ENCODE peak calls at places on chromosomes 16 and 17, in nine cellular contexts. R is heart left ventricle; H is K562; N is body of pancreas; X is Karpas-422; O is HCT116; G is CD8-positive, alpha-beta T cell; L is CD4-positive, alpha-beta memory T cell; J is mammary epithelial cell. W is an unnamed sample. For H3K9me3, the result is how much of the 10 kb centered on the place peaks cover.

GRCh38 chr17:33463887-33464286 is 170.8 kb upstream of the ASIC2 start:
- DNase-seq in J (peak), H (no peak), R (no peak), L (no peak), X (no peak), N (no peak), G (no peak), O (no peak), W (no peak)

GRCh38 chr16:63978240-63978639 is 1143.6 kb downstream of the CDH11 start:
- DNase-seq in L (no peak), H (no peak), G (no peak), R (no peak), O (no peak), X (no peak), J (no peak), N (no peak), W (no peak)

GRCh38 chr16:31710134-31710533 is 163.5 kb upstream of the ZNF267 start:
- DNase-seq in H (no peak), G (no peak), X (no peak), L (no peak), O (no peak), R (no peak), J (no peak), N (no peak), W (no peak)

GRCh38 chr16:19223235-19223847 is 55.3 kb downstream of the SYT17 start:
- DNase-seq in X (peak), G (no peak), H (peak), R (no peak), N (peak), L (no peak), O (peak), J (peak), W (no peak)

GRCh38 chr17:53896047-53896446 is 73.3 kb downstream of the KIF2B start:
- DNase-seq in G (no peak), N (no peak), O (no peak), J (no peak), H (no peak), R (no peak), L (no peak), X (no peak), W (no peak)

GRCh38 chr17:13520899-13521572 is 80.7 kb downstream of the HS3ST3A1 start:
- DNase-seq in G (no peak), N (no peak), H (no peak), X (no peak), J (peak), R (no peak), L (no peak), O (no peak), W (no peak)

GRCh38 chr17:40597168-40598020 is 32.1 kb upstream of the CCR7 start:
- DNase-seq in O (no peak), H (no peak), N (no peak), R (no peak), J (no peak), X (no peak), G (no peak), L (no peak), W (no peak)

GRCh38 chr17:60231691-60232090 is 81.9 kb downstream of the CA4 start:
- DNase-seq in H (no peak), G (no peak), J (peak), X (no peak), N (no peak), L (no peak), R (no peak), O (no peak), W (no peak)

GRCh38 chr17:21034350-21035235 is 8.2 kb downstream of the USP22 start:
- DNase-seq in N (no peak), L (peak), H (no peak), J (no peak), X (no peak), R (no peak), O (no peak), G (no peak), W (no peak)

GRCh38 chr17:77636835-77637806 is 321.4 kb upstream of the TNRC6C start:
- DNase-seq in X (no peak), N (no peak), G (no peak), H (no peak), L (no peak), O (no peak), J (no peak), R (no peak), W (no peak)

GRCh38 chr16:67236551-67237395 is 9.8 kb downstream of the TMEM208 start:
- DNase-seq in L (peak), X (peak), H (peak), N (no peak), O (peak), R (no peak), J (peak), G (no peak), W (peak)

GRCh38 chr17:35448214-35448898 is at the start of gene SLFN13:
- DNase-seq in X (no peak), R (peak), J (peak), L (peak), H (peak), G (peak), O (no peak), N (peak), W (peak)

GRCh38 chr17:15101175-15101574 is 164.0 kb downstream of the PMP22 start:
- DNase-seq in H (no peak), J (no peak), G (no peak), L (no peak), R (no peak), O (no peak), N (no peak), X (no peak), W (no peak)

GRCh38 chr17:56109811-56110210 is 43.5 kb upstream of the ANKFN1 start:
- DNase-seq in X (peak), H (no peak), L (no peak), O (no peak), J (no peak), N (no peak), G (no peak), R (no peak), W (no peak)

GRCh38 chr16:85746431-85747227 is 4.3 kb downstream of the C16orf74 start:
- DNase-seq in R (no peak), L (no peak), O (peak), N (no peak), H (no peak), G (no peak), J (peak), X (no peak), W (no peak)

GRCh38 chr17:66032082-66032712 is 159.7 kb downstream of the CEP112 start:
- DNase-seq in R (no peak), N (no peak), J (no peak), O (no peak), X (no peak), G (no peak), H (no peak), L (no peak), W (no peak)

GRCh38 chr16:11289202-11289601 is 8.1 kb upstream of the PRM1 start:
- DNase-seq in R (no peak), X (no peak), N (no peak), J (no peak), L (no peak), G (no peak), H (no peak), O (no peak), W (no peak)

GRCh38 chr17:68403122-68403521 is 54.2 kb downstream of the WIPI1 start:
- DNase-seq in N (no peak), H (no peak), R (no peak), X (no peak), O (no peak), L (no peak), G (no peak), J (no peak), W (no peak)

GRCh38 chr17:44324571-44325275 is at the start of gene SLC25A39:
- DNase-seq in H (peak), J (peak), R (peak), X (peak), L (peak), N (peak), O (peak), G (peak), W (peak)
- H3K27ac ChIP-seq in H (peak), J (peak), R (peak), X (peak), L (peak), N (peak), O (peak), G (peak), W (peak)

GRCh38 chr16:72786606-72787005 is 261.3 kb downstream of the ZFHX3 start:
- DNase-seq in O (no peak), N (no peak), L (no peak), J (no peak), R (no peak), X (no peak), H (no peak), G (no peak), W (no peak)

GRCh38 chr16:72787130-72787518 is 260.8 kb downstream of the ZFHX3 start:
- DNase-seq in N (no peak), H (no peak), G (no peak), R (no peak), L (no peak), X (no peak), O (no peak), J (no peak), W (no peak)

GRCh38 chr16:72788269-72788809 is 259.6 kb downstream of the ZFHX3 start:
- DNase-seq in X (no peak), N (no peak), O (no peak), L (no peak), H (no peak), G (no peak), J (no peak), R (no peak), W (no peak)

GRCh38 chr16:72789465-72789864 is 258.5 kb downstream of the ZFHX3 start:
- DNase-seq in H (no peak), J (no peak), N (no peak), O (no peak), L (no peak), R (no peak), G (no peak), X (no peak), W (no peak)

GRCh38 chr16:72787519-72788268 is 260.2 kb downstream of the ZFHX3 start:
- DNase-seq in H (no peak), R (peak), X (no peak), O (no peak), J (peak), G (peak), N (no peak), L (peak), W (peak)
- H3K9me3 ChIP-seq in H (under half), R (under half), X (under half), O (under half), J (under half), G (under half), N (under half), L (under half), W (under half)

GRCh38 chr16:22063888-22064467 is 28.4 kb upstream of the VWA3A start:
- DNase-seq in R (no peak), G (no peak), J (no peak), N (no peak), O (no peak), H (no peak), L (no peak), X (no peak), W (no peak)
- H3K27ac ChIP-seq in R (no peak), G (no peak), J (peak), N (no peak), O (no peak), H (no peak), L (no peak), X (no peak), W (no peak)

GRCh38 chr17:70968302-70968701 is 799.0 kb downstream of the KCNJ2 start:
- DNase-seq in G (no peak), R (no peak), N (no peak), X (no peak), H (no peak), J (no peak), O (no peak), L (no peak), W (no peak)
- H3K9me3 ChIP-seq in G (under half), R (under half), N (under half), X (under half), H (under half), J (under half), O (under half), L (under half), W (under half)

GRCh38 chr17:16529906-16530305 is 37.9 kb upstream of the LRRC75A start:
- DNase-seq in X (no peak), J (no peak), O (no peak), N (no peak), H (no peak), G (no peak), L (no peak), R (no peak), W (no peak)
- H3K27ac ChIP-seq in X (no peak), J (no peak), O (no peak), N (no peak), H (no peak), G (no peak), L (no peak), R (no peak), W (no peak)

DNA sequence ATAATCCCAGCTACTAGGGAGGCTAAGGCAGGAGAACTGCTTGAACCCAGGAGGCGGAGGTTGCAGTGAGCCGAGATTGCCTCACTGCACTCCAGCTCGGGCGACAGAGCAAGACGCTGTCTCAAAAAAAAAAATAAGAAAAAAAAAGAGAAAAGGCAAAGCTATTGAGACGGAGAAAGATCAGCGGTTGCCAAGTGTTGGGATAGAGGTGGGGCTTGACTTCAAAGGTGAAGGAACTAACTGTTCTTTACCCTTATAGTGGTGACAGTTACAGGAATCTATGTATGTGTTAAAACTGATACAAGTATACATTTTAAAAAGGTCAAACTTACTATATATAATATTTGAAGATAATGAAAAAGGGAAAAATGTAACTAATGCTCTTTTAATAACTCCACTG is 22.5 kb downstream of the AKAP10 start:
- DNase-seq in N (no peak), H (no peak), J (no peak), L (no peak), G (no peak), R (no peak), O (no peak), X (no peak), W (no peak)
- H3K9me3 ChIP-seq in N (under half), H (under half), J (under half), L (under half), G (under half), R (under half), O (under half), X (under half), W (under half)

GRCh38 chr16:72939247-72939646 is 108.7 kb downstream of the ZFHX3 start:
- DNase-seq in R (peak), O (no peak), N (no peak), J (no peak), X (no peak), L (no peak), G (no peak), H (no peak), W (no peak)

GRCh38 chr16:72937916-72938315 is 110.0 kb downstream of the ZFHX3 start:
- DNase-seq in L (no peak), G (no peak), H (no peak), O (no peak), N (no peak), R (no peak), J (no peak), X (no peak), W (no peak)

GRCh38 chr16:72936408-72936807 is 111.5 kb downstream of the ZFHX3 start:
- DNase-seq in N (no peak), R (no peak), H (no peak), X (no peak), L (no peak), J (no peak), G (no peak), O (no peak), W (no peak)

GRCh38 chr16:72937360-72937759 is 110.6 kb downstream of the ZFHX3 start:
- DNase-seq in G (no peak), L (no peak), H (no peak), X (no peak), O (no peak), R (no peak), N (no peak), J (no peak), W (no peak)

DNA sequence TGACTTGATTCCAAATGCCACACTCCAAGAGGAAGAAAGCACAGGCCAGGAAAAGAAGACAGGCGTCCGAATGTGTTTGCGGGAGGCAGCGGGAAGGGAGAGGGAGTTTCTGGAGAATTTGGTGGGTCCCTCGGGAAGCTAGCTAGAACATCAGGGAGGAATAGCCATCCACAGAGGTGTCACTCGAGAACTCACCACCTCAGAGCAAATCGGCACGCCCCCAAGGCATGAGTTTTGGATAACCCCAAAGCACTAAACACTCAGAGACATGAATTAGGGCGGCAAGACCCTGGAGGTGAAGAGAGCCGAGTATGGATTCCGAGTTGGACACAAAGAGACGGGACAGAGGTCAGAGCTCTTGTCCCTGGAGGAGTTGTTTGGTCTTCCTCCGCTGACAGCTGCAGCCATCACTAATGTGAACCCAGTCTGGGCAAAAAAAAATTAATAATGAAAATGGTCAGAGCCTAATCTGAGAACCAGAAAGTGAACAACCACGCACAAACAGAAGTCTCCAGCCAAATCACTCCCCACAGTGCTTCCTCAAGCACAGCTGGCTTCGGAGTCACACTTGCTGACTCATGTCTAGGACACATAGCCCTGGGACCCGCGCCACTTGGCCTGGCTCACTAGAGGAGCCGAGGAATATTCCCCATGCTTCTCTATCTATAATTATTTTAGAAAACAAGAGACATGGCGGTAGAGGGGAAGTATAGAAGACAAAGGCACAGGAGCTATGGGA is 109.3 kb downstream of the ZFHX3 start:
- DNase-seq in J (peak), N (peak), X (no peak), O (no peak), L (no peak), R (peak), H (no peak), G (no peak), W (no peak)
- H3K27ac ChIP-seq in J (no peak), N (peak), X (no peak), O (no peak), L (no peak), R (peak), H (no peak), G (no peak), W (no peak)

GRCh38 chr16:71230122-71230845 is at the start of gene HYDIN:
- DNase-seq in O (no peak), R (peak), J (peak), H (peak), L (no peak), G (no peak), N (peak), X (no peak), W (no peak)

GRCh38 chr16:71225145-71225544 is 5.4 kb downstream of the HYDIN start:
- DNase-seq in R (no peak), O (no peak), H (no peak), N (no peak), L (no peak), X (no peak), G (no peak), J (no peak), W (no peak)

GRCh38 chr16:71229344-71229743 is 1.2 kb downstream of the HYDIN start:
- DNase-seq in H (no peak), O (no peak), J (no peak), X (no peak), L (no peak), R (no peak), G (no peak), N (no peak), W (no peak)

GRCh38 chr16:71226229-71227141 is 4.0 kb downstream of the HYDIN start:
- DNase-seq in H (no peak), R (no peak), X (no peak), N (no peak), O (no peak), L (no peak), J (no peak), G (no peak), W (no peak)
- H3K9me3 ChIP-seq in H (under half), R (under half), X (under half), N (under half), O (under half), L (under half), J (under half), G (under half), W (under half)

DNA sequence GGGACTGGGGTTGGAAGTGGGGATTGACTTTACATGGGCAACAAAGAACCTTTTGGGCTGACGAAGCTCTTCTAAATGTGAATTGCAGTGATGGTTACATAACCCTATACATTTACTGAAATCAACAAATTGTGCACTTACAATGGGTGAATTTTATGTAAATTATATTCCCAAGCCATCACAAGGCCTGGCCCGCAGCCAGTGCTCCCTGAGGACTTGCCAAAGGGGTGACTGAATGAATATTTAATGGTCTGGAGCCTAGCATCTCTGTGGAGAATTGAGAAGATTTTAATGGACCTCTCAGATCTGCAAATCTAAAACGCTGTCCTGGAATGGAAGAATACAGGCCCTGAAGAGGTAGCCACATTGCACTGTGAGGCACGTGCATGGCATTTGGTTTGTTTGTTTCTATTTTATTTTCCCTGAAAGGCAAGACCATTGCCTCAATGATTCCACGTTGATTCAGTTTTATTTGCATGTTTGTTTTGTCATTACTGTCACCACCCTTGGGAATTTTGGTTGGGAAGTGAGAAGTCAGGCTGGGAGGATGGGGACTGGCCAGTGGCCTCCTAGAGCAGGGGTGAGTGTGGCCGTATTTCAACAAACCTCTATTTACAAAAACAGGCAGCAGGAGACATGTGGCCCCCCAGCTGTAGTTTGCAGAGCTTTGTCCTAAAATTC is 40.3 kb upstream of the GCSH start:
- DNase-seq in L (no peak), G (no peak), H (no peak), O (no peak), N (no peak), X (no peak), J (no peak), R (no peak), W (no peak)
- H3K27ac ChIP-seq in L (no peak), G (no peak), H (no peak), O (no peak), N (no peak), X (no peak), J (no peak), R (no peak), W (no peak)